ENCODE peak calls at places on chromosome 9, in five cellular contexts. P is GM12891, B is cardiac muscle cell, J is ecto neural progenitor cell, F is BE2C. N is an unnamed sample.

GRCh38 chr9:131546336-131547084 is 1.2 kb downstream of the PRRT1B start:
- DNase-seq in P (no peak), B (peak), J (no peak), F (peak), N (no peak)

GRCh38 chr9:78620764-78621163 is 323.8 kb downstream of the PSAT1 start:
- DNase-seq in P (no peak), B (no peak), J (no peak), F (no peak), N (no peak)

GRCh38 chr9:27033815-27034403 is 28.4 kb upstream of the LRRC19 start:
- DNase-seq in P (peak), B (peak), J (peak), F (peak), N (peak)

GRCh38 chr9:36543916-36544315 is 28.8 kb upstream of the MELK start:
- DNase-seq in P (no peak), B (peak), J (no peak), F (no peak), N (no peak)

GRCh38 chr9:116156621-116157314 is 3.2 kb downstream of the PAPPA start:
- DNase-seq in P (no peak), B (peak), J (peak), F (peak), N (peak)

GRCh38 chr9:89468271-89468960 is 29.5 kb downstream of the SEMA4D start:
- DNase-seq in P (no peak), B (no peak), J (no peak), F (no peak), N (no peak)

GRCh38 chr9:115923903-115924668 is 229.5 kb upstream of the PAPPA start:
- DNase-seq in P (no peak), B (peak), J (no peak), F (no peak), N (no peak)

GRCh38 chr9:117290809-117291208 is 124.0 kb downstream of the ASTN2 start:
- DNase-seq in P (no peak), B (no peak), J (no peak), F (no peak), N (no peak)

GRCh38 chr9:120904999-120905793 is 21.4 kb downstream of the TRAF1 start:
- DNase-seq in P (no peak), B (no peak), J (no peak), F (no peak), N (no peak)